ENCODE peak calls at places on chromosome 10, in four cellular contexts. L, N, E and U are unnamed samples.

GRCh38 chr10:132516771-132517725 is 20.5 kb upstream of the INPP5A start:
- DNase-seq in L (peak; percentile 53), N (peak; percentile 98), E (no peak), U (peak; percentile 93)

GRCh38 chr10:42734537-42734936 is 48.1 kb upstream of the BMS1 start:
- DNase-seq in L (no peak), N (no peak), E (no peak), U (no peak)

GRCh38 chr10:97499561-97500296 is 1.0 kb downstream of the UBTD1 start:
- DNase-seq in L (peak; percentile 34), N (peak; percentile 82), E (no peak), U (peak; percentile 42)

GRCh38 chr10:88938039-88938438 is 14.5 kb downstream of the ACTA2 start:
- DNase-seq in L (no peak), N (no peak), E (no peak), U (no peak)

GRCh38 chr10:32210306-32211045 is 136.5 kb downstream of the EPC1 start:
- DNase-seq in L (no peak), N (peak; percentile 72), E (no peak), U (peak; percentile 31)

GRCh38 chr10:70582793-70583700 is 19.5 kb downstream of the PRF1 start:
- DNase-seq in L (no peak), N (no peak), E (no peak), U (no peak)

GRCh38 chr10:29473411-29474100 is 161.2 kb downstream of the SVIL start:
- DNase-seq in L (no peak), N (no peak), E (no peak), U (no peak)

GRCh38 chr10:31929986-31930675 is 1.5 kb upstream of the ARHGAP12 start:
- DNase-seq in L (peak; percentile 8), N (peak; percentile 18), E (peak; percentile 38), U (no peak)

GRCh38 chr10:128709975-128710794 is 584.0 kb upstream of the MKI67 start:
- DNase-seq in L (no peak), N (no peak), E (no peak), U (no peak)

GRCh38 chr10:84540022-84540616 is 211.7 kb downstream of the CCSER2 start:
- DNase-seq in L (no peak), N (peak; percentile 64), E (no peak), U (peak; percentile 89)

GRCh38 chr10:12279281-12279680 is 70.1 kb upstream of the CAMK1D start:
- DNase-seq in L (no peak), N (peak; percentile 7), E (no peak), U (peak; percentile 50)